ENCODE peak calls at places on chromosomes 6 and 20, in four cellular contexts. G is GM12878, I is HL-60, U is K562. Z is an unnamed sample.

GRCh38 chr6:65545920-65546319 is 161.1 kb downstream of the EYS start:
- DNase-seq in I (no peak), U (no peak), G (no peak), Z (no peak)

GRCh38 chr20:57383447-57384347 is 7.5 kb upstream of the RBM38 start:
- DNase-seq in U (no peak), I (no peak), G (no peak), Z (no peak)

GRCh38 chr6:134097114-134097707 is 44.8 kb upstream of the SLC2A12 start:
- DNase-seq in U (peak), I (peak), G (peak), Z (peak)

GRCh38 chr6:41182069-41183034 is 18.6 kb downstream of the TREML2 start:
- DNase-seq in I (peak), U (peak), G (no peak), Z (no peak)

GRCh38 chr20:20489623-20490341 is 121.9 kb downstream of the INSM1 start:
- DNase-seq in I (no peak), U (no peak), G (no peak), Z (no peak)

GRCh38 chr20:41572010-41572572 is 46.1 kb downstream of the CHD6 start:
- DNase-seq in I (no peak), G (no peak), U (no peak), Z (no peak)

GRCh38 chr6:127606131-127606562 is 29.2 kb downstream of the C6orf58 start:
- DNase-seq in I (no peak), U (no peak), G (no peak), Z (no peak)

GRCh38 chr6:41578714-41579610 is 32.8 kb downstream of the FOXP4 start:
- DNase-seq in U (peak), G (no peak), I (no peak), Z (no peak)

GRCh38 chr6:136967874-136968752 is 46.0 kb downstream of the SLC35D3 start:
- DNase-seq in G (peak), I (peak), U (peak), Z (peak)

GRCh38 chr20:19828233-19828632 is 70.2 kb downstream of the RIN2 start:
- DNase-seq in U (no peak), I (peak), G (peak), Z (peak)

GRCh38 chr6:53710788-53711187 is 45.2 kb upstream of the KLHL31 start:
- DNase-seq in U (no peak), I (no peak), G (no peak), Z (no peak)

GRCh38 chr6:156585859-156586258 is 191.3 kb upstream of the ARID1B start:
- DNase-seq in U (no peak), I (no peak), G (no peak), Z (no peak)

GRCh38 chr20:17684077-17684888 is 2.2 kb upstream of the RRBP1 start:
- DNase-seq in I (no peak), G (no peak), U (no peak), Z (no peak)

GRCh38 chr20:59807909-59808728 is 125.3 kb downstream of the SYCP2 start:
- DNase-seq in G (no peak), I (no peak), U (no peak), Z (no peak)

GRCh38 chr6:158072083-158072721 is 90.5 kb downstream of the SYNJ2 start:
- DNase-seq in U (peak), I (peak), G (peak), Z (peak)

GRCh38 chr6:142377112-142377848 is 75.5 kb downstream of the ADGRG6 start:
- DNase-seq in I (no peak), G (no peak), U (no peak), Z (no peak)

GRCh38 chr6:147321260-147321659 is 117.0 kb downstream of the STXBP5 start:
- DNase-seq in I (no peak), U (no peak), G (no peak), Z (no peak)

GRCh38 chr6:147322299-147323162 is 118.3 kb downstream of the STXBP5 start:
- DNase-seq in G (peak), U (no peak), I (peak), Z (peak)
- TF ChIP-seq SPI1 in G (no peak), U (no peak), I (no peak), Z (peak)

GRCh38 chr20:44897133-44897532 is 11.6 kb downstream of the YWHAB start:
- DNase-seq in I (no peak), G (no peak), U (no peak), Z (no peak)

GRCh38 chr20:44904377-44904776 is 5.5 kb upstream of the PABPC1L start:
- DNase-seq in G (no peak), I (no peak), U (no peak), Z (no peak)

GRCh38 chr20:44901972-44902371 is 7.9 kb upstream of the PABPC1L start:
- DNase-seq in U (peak), I (no peak), G (no peak), Z (no peak)

GRCh38 chr20:44896583-44896982 is 11.1 kb downstream of the YWHAB start:
- DNase-seq in G (no peak), U (no peak), I (peak), Z (no peak)

DNA sequence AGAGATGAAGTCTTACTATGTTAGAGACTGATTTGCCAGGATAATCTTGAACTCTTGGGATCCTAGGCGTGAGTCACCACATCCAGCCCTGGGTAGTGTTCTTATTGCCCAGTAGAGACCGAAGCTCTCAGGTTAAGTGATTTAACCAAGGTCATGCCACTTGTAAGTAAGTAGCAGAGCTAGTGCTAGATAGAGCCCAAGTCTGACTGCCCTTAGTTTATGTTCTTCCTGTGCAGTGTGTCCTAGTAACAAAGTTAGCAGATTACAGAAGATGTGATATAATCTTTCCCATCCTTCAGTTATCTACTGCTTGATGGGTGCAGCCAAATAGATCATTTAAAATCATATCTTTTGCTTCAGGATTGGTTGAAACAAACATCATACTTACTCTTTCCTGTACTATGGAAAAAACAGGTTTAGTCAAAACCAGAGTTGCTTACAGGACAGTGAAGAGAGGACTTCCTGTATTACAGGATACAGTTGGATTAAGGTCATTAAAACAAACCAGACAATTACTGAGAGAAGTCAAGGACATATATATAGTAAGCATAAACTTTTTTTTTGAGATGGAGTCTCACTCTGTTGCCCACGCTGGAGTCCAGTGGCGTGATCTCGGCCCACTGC is 9.5 kb upstream of the PABPC1L start:
- DNase-seq in G (no peak), U (no peak), I (no peak), Z (no peak)
- TF ChIP-seq SPI1 in G (no peak), U (no peak), I (no peak), Z (no peak)

DNA sequence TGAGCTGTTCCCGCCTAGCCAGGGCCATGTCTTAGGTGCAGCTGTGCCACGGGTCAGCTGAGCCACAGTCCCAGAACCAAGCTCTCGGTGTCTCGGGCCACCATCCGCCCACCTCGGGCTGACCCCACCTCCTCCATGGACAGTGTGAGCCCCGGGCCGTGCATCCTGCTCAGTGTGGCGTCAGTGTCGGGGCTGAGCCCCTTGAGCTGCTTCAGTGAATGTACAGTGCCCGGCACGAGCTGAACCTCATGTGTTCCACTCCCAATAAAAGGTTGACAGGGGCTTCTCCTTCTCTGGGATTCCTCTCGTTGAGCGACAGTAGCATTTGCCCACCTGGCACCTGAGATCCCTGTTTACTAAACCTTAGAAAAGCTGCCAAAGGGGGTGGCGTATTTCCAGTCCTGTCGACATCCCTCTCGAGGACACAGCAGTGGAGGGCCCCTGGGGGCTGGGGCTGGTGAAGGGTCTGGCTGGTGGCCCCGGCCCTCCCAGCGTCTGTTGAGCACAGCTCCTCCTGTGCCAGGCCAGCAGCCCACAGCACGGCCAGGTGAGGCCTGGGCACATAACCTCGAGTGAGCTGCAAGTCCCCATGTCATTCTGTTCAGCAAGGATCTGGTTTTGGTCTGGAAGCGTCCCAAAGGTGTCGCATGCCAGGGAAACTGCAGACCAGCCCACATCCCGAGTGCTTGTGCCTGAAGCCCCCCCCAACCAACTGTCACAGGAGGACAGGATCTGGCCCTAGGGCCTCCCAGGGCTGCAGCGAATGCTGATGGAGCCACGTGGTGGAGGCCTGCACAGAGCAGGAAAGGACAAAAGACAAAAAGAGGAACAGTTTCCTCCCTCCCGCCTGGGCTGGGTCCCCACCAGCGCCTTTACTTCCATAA is 21.2 kb upstream of the PYGB start:
- DNase-seq in U (no peak), G (no peak), I (peak), Z (no peak)
- TF ChIP-seq SPI1 in U (peak), G (no peak), I (peak), Z (no peak)

DNA sequence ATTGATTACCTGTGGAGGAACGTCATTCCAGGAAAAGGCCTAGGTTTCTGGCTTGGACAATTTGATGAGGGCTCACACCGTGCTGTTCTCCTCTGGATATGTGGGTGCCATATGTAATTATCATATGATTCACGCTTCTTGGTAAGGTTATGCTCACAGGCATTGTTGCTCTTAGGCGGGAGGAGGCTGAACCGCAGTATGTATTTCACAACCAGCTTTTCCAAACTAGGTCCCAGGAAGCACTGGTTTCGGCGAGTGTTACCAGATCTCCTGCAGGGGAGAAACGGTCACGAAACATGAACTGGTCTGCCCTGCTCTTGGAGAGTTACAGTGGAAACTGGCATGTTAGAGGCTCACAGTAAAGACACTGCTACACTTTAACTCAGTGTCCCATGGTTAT is 793 bp upstream of the FAM50B start:
- DNase-seq in U (no peak), I (no peak), G (no peak), Z (no peak)
- TF ChIP-seq SPI1 in U (no peak), I (no peak), G (no peak), Z (no peak)

GRCh38 chr6:8131265-8131897 is 29.0 kb upstream of the EEF1E1 start:
- DNase-seq in G (no peak), I (peak), U (peak), Z (no peak)
- TF ChIP-seq SPI1 in G (no peak), I (no peak), U (peak), Z (peak)

DNA sequence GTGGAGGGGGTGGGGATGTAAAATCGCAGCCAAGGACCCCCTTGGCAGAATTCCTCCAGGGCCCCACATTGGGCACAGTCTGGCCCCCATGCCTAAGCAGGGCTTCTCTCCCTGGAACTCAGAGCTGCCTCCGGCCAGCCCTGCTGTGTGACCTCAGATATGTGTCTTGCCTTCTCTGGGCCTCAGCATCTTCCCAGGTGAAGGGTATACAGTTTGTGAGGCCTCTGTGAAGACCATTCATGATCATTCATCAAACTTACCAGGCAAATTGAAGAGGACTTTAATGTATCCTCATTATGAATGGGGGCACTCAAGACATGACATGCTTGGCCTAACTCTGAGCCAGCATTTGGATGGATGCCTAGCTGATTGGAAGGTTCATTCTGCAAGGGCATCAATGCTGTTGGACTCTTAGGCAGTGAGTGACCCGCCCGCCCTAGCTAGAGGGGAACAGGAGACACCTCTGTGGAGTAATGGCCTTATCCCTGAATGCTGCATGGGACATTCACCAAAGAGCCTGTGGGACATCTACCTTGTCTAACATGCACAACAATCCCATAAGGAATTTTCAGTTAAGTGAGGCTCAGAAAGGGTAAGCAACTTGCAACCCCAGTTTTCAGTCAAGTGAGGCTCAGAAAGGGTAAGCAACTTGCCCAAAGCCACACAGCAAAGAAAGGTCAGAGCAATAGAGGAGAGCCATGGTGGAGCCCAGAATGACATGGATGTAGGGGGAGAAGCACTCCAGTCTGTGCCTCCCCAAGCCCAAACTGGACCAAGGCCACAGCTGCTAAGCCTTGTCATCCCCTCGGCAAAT is 533 bp downstream of the CCN5 start:
- DNase-seq in U (no peak), I (no peak), G (no peak), Z (no peak)
- TF ChIP-seq SPI1 in U (no peak), I (no peak), G (no peak), Z (no peak)

GRCh38 chr6:150878347-150879213 is 13.1 kb downstream of the MTHFD1L start:
- DNase-seq in G (no peak), U (no peak), I (no peak), Z (no peak)
- TF ChIP-seq SPI1 in G (no peak), U (no peak), I (no peak), Z (no peak)

Z was measured in GM12891.